ENCODE peak calls at places on chromosomes 11 and 22, in six cellular contexts. One of them, this sample, is unnamed.

GRCh38 chr11:24373516-24373915 is 123.3 kb upstream of the LUZP2 start:
- DNase-seq in fibroblast of villous mesenchyme: no peak
- DNase-seq in tibial nerve: no peak
- DNase-seq in A549: no peak
- DNase-seq in AG10803: no peak
- DNase-seq in GM23338: no peak
- DNase-seq in this sample: no peak

GRCh38 chr11:31872074-31872440 is 60.9 kb upstream of the PAX6 start:
- DNase-seq in fibroblast of villous mesenchyme: no peak
- DNase-seq in tibial nerve: no peak
- DNase-seq in A549: no peak
- DNase-seq in AG10803: no peak
- DNase-seq in GM23338: no peak
- DNase-seq in this sample: no peak

GRCh38 chr11:125262194-125262824 is 97.8 kb downstream of the PKNOX2 start:
- DNase-seq in fibroblast of villous mesenchyme: no peak
- DNase-seq in tibial nerve: peak; percentile 26
- DNase-seq in A549: no peak
- DNase-seq in AG10803: no peak
- DNase-seq in GM23338: no peak
- DNase-seq in this sample: no peak

GRCh38 chr11:8671242-8671641 is 11.2 kb downstream of the TRIM66 start:
- DNase-seq in fibroblast of villous mesenchyme: peak; percentile 87
- DNase-seq in tibial nerve: no peak
- DNase-seq in A549: peak; percentile 48
- DNase-seq in AG10803: peak; percentile 98
- DNase-seq in GM23338: peak; percentile 94
- DNase-seq in this sample: peak; percentile 90

GRCh38 chr22:22168190-22168940 is 76.2 kb upstream of the VPREB1 start:
- DNase-seq in fibroblast of villous mesenchyme: peak; percentile 39
- DNase-seq in tibial nerve: no peak
- DNase-seq in A549: peak; percentile 92
- DNase-seq in AG10803: peak; percentile 57
- DNase-seq in GM23338: peak; percentile 80
- DNase-seq in this sample: peak; percentile 4

GRCh38 chr22:22395230-22395629 is 113.3 kb downstream of the ZNF280B start:
- DNase-seq in fibroblast of villous mesenchyme: no peak
- DNase-seq in tibial nerve: no peak
- DNase-seq in A549: no peak
- DNase-seq in AG10803: no peak
- DNase-seq in GM23338: no peak
- DNase-seq in this sample: no peak

GRCh38 chr11:72015511-72016061 is 16.9 kb downstream of the IL18BP start:
- DNase-seq in fibroblast of villous mesenchyme: peak; percentile 38
- DNase-seq in tibial nerve: no peak
- DNase-seq in A549: peak; percentile 49
- DNase-seq in AG10803: no peak
- DNase-seq in GM23338: peak; percentile 50
- DNase-seq in this sample: no peak

GRCh38 chr11:115452245-115452644 is 52.0 kb downstream of the CADM1 start:
- DNase-seq in fibroblast of villous mesenchyme: peak; percentile 51
- DNase-seq in tibial nerve: no peak
- DNase-seq in A549: peak; percentile 16
- DNase-seq in AG10803: no peak
- DNase-seq in GM23338: no peak
- DNase-seq in this sample: no peak

GRCh38 chr11:41189711-41190477 is 269.6 kb downstream of the LRRC4C start:
- DNase-seq in fibroblast of villous mesenchyme: no peak
- DNase-seq in tibial nerve: no peak
- DNase-seq in A549: no peak
- DNase-seq in AG10803: no peak
- DNase-seq in GM23338: no peak
- DNase-seq in this sample: no peak

GRCh38 chr11:11279956-11280689 is 72.9 kb downstream of the CSNK2A3 start:
- DNase-seq in fibroblast of villous mesenchyme: peak; percentile 41
- DNase-seq in tibial nerve: no peak
- DNase-seq in A549: no peak
- DNase-seq in AG10803: no peak
- DNase-seq in GM23338: peak; percentile 26
- DNase-seq in this sample: no peak

GRCh38 chr22:38081941-38082828 is 1.8 kb downstream of the SLC16A8 start:
- DNase-seq in fibroblast of villous mesenchyme: no peak
- DNase-seq in tibial nerve: no peak
- DNase-seq in A549: no peak
- DNase-seq in AG10803: no peak
- DNase-seq in GM23338: peak; percentile 58
- DNase-seq in this sample: no peak

GRCh38 chr11:15850992-15851615 is 505.2 kb downstream of the SOX6 start:
- DNase-seq in fibroblast of villous mesenchyme: no peak
- DNase-seq in tibial nerve: no peak
- DNase-seq in A549: no peak
- DNase-seq in AG10803: no peak
- DNase-seq in GM23338: no peak
- DNase-seq in this sample: no peak

GRCh38 chr22:28927526-28928089 is 44.2 kb downstream of the ZNRF3 start:
- DNase-seq in fibroblast of villous mesenchyme: no peak
- DNase-seq in tibial nerve: no peak
- DNase-seq in A549: no peak
- DNase-seq in AG10803: no peak
- DNase-seq in GM23338: no peak
- DNase-seq in this sample: no peak

GRCh38 chr11:112453601-112454577 is 193.2 kb upstream of the PLET1 start:
- DNase-seq in fibroblast of villous mesenchyme: peak; percentile 44
- DNase-seq in tibial nerve: no peak
- DNase-seq in A549: peak; percentile 30
- DNase-seq in AG10803: peak; percentile 21
- DNase-seq in GM23338: peak; percentile 78
- DNase-seq in this sample: no peak

GRCh38 chr11:41377709-41378394 is 81.6 kb downstream of the LRRC4C start:
- DNase-seq in fibroblast of villous mesenchyme: no peak
- DNase-seq in tibial nerve: no peak
- DNase-seq in A549: no peak
- DNase-seq in AG10803: no peak
- DNase-seq in GM23338: no peak
- DNase-seq in this sample: no peak

DNA sequence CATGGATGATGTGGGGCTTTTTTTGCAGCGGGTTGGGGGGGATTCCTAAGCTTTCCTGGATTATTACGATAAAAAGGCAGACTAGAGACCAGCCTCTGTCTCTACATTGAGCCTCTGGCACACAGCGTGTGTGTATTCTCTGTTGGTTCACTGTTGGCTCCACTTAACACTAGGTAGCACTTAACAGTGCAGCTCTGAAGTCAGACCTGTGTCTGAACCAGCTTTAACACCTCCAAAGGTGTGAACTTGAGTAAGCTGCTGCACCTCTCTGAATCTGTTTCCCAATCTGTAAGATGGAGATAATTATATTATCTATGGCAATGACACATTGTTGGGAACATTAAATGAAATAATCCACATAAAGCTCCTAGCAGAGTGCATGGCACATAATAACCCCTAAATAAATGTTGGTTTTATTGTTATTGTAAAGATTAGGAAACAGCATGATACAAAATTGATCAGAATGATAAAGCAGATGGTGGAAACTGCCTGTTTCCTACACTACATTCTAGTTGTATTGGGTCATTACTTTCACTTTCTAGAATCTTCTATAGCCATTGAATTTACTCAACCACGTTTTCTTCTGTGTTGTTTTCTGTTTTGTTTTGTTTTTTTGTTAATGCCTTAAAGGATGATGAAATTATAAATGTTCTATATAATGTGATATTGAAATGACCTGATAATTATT is 108.4 kb downstream of the ARL14EP start:
- DNase-seq in fibroblast of villous mesenchyme: no peak
- DNase-seq in tibial nerve: no peak
- DNase-seq in A549: no peak
- DNase-seq in AG10803: no peak
- DNase-seq in GM23338: no peak
- DNase-seq in this sample: no peak
- TF ChIP-seq CTCF in fibroblast of villous mesenchyme: no peak
- TF ChIP-seq CTCF in tibial nerve: no peak
- TF ChIP-seq CTCF in A549: no peak
- TF ChIP-seq CTCF in AG10803: no peak
- TF ChIP-seq CTCF in GM23338: no peak
- TF ChIP-seq CTCF in this sample: no peak

GRCh38 chr11:7486731-7487130 is 1.4 kb downstream of the OLFML1 start:
- DNase-seq in fibroblast of villous mesenchyme: no peak
- DNase-seq in tibial nerve: no peak
- DNase-seq in A549: no peak
- DNase-seq in AG10803: peak; percentile 23
- DNase-seq in GM23338: no peak
- DNase-seq in this sample: no peak

GRCh38 chr11:7485854-7486425 is 634 bp downstream of the OLFML1 start:
- DNase-seq in fibroblast of villous mesenchyme: no peak
- DNase-seq in tibial nerve: no peak
- DNase-seq in A549: no peak
- DNase-seq in AG10803: no peak
- DNase-seq in GM23338: no peak
- DNase-seq in this sample: no peak

GRCh38 chr11:7485136-7485853 is at the start of gene OLFML1:
- DNase-seq in fibroblast of villous mesenchyme: peak; percentile 6
- DNase-seq in tibial nerve: peak; percentile 17
- DNase-seq in A549: no peak
- DNase-seq in AG10803: peak; percentile 31
- DNase-seq in GM23338: no peak
- DNase-seq in this sample: peak; percentile 23

GRCh38 chr11:7487360-7487759 is 2.1 kb downstream of the OLFML1 start:
- DNase-seq in fibroblast of villous mesenchyme: no peak
- DNase-seq in tibial nerve: no peak
- DNase-seq in A549: no peak
- DNase-seq in AG10803: no peak
- DNase-seq in GM23338: no peak
- DNase-seq in this sample: no peak

DNA sequence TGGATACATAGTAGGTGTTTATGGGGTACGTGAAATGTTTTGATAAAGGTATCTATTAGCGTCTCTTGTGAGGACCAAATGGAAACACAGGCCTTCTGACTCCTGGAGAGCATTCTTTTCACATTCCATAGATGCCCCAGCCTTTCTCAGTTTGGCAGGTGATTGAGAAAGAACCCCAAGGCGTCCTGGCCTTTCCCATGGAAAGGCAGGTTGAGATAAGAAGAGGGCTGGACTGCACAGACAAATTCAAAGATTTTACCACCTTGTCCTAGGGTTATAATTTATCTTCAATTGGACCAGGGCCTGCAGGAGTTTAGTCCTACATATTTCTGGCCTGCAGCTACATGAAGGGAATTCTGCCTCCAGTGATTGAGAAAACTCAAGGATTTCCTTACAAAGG is 661 bp upstream of the OLFML1 start:
- DNase-seq in fibroblast of villous mesenchyme: no peak
- DNase-seq in tibial nerve: no peak
- DNase-seq in A549: no peak
- DNase-seq in AG10803: no peak
- DNase-seq in GM23338: peak; percentile 64
- DNase-seq in this sample: no peak
- TF ChIP-seq CTCF in fibroblast of villous mesenchyme: no peak
- TF ChIP-seq CTCF in tibial nerve: no peak
- TF ChIP-seq CTCF in A549: no peak
- TF ChIP-seq CTCF in AG10803: no peak
- TF ChIP-seq CTCF in GM23338: no peak
- TF ChIP-seq CTCF in this sample: no peak

GRCh38 chr11:119288219-119288618 is 28.7 kb downstream of the MCAM start:
- DNase-seq in fibroblast of villous mesenchyme: no peak
- DNase-seq in tibial nerve: no peak
- DNase-seq in A549: no peak
- DNase-seq in AG10803: no peak
- DNase-seq in GM23338: no peak
- DNase-seq in this sample: no peak

GRCh38 chr11:119282495-119282894 is 34.4 kb downstream of the MCAM start:
- DNase-seq in fibroblast of villous mesenchyme: peak; percentile 89
- DNase-seq in tibial nerve: no peak
- DNase-seq in A549: no peak
- DNase-seq in AG10803: no peak
- DNase-seq in GM23338: no peak
- DNase-seq in this sample: no peak

GRCh38 chr11:119285431-119285830 is 31.5 kb downstream of the MCAM start:
- DNase-seq in fibroblast of villous mesenchyme: no peak
- DNase-seq in tibial nerve: no peak
- DNase-seq in A549: no peak
- DNase-seq in AG10803: no peak
- DNase-seq in GM23338: no peak
- DNase-seq in this sample: no peak

DNA sequence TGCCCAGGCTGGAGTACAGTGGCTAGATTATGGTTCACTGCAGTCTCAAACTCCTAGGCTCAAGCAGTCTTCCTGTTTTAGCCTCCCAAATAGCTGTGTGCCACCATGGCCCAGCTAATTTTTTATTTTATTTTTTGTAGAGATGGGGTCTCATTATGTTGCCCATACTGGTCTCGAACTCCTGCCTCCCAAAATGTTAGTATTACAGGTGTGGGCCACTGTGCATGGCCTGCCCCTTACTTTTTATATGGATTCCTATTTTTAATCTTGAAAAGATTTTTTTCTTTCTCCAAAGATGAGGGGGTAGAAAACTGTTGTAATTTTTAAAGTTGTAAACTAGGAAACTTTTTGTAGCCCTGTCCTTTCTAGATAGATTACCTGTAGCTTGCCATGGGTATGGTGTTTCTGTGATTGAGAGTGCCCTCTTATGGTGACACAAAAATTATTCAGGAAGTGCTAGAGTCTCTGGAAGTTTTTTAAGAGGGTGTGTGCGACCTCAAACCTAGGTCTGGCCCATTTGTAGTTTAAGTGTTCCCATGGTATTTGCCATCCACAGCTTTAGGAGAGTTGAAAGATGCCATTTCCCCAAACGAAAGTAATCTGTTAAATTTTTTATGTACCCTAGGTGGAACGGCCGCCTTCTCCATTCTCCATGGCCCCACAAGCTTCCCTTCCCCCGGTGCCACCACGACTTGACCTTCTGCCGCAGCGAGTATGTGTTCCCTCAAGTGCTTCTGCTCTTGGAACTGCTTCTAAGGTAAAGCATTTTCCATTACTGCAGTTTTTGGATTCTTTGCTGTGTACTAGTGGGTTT is 32.4 kb downstream of the MCAM start:
- DNase-seq in fibroblast of villous mesenchyme: peak; percentile 54
- DNase-seq in tibial nerve: no peak
- DNase-seq in A549: peak; percentile 39
- DNase-seq in AG10803: peak; percentile 45
- DNase-seq in GM23338: peak; percentile 58
- DNase-seq in this sample: peak; percentile 2
- TF ChIP-seq CTCF in fibroblast of villous mesenchyme: peak; percentile 53
- TF ChIP-seq CTCF in tibial nerve: peak; percentile 41
- TF ChIP-seq CTCF in A549: peak; percentile 51
- TF ChIP-seq CTCF in AG10803: peak; percentile 50
- TF ChIP-seq CTCF in GM23338: peak; percentile 60
- TF ChIP-seq CTCF in this sample: peak; percentile 53

GRCh38 chr11:64930346-64930745 is 5.3 kb downstream of the GPHA2 start:
- DNase-seq in fibroblast of villous mesenchyme: no peak
- DNase-seq in tibial nerve: no peak
- DNase-seq in A549: no peak
- DNase-seq in AG10803: no peak
- DNase-seq in GM23338: no peak
- DNase-seq in this sample: no peak
- TF ChIP-seq CTCF in fibroblast of villous mesenchyme: no peak
- TF ChIP-seq CTCF in tibial nerve: no peak
- TF ChIP-seq CTCF in A549: no peak
- TF ChIP-seq CTCF in AG10803: no peak
- TF ChIP-seq CTCF in GM23338: no peak
- TF ChIP-seq CTCF in this sample: no peak

GRCh38 chr22:30591588-30592359 is at the start of gene PES1:
- DNase-seq in fibroblast of villous mesenchyme: peak; percentile 99
- DNase-seq in tibial nerve: peak; percentile 83
- DNase-seq in A549: peak; percentile 98
- DNase-seq in AG10803: peak; percentile 99
- DNase-seq in GM23338: peak; percentile 100
- DNase-seq in this sample: peak; percentile 97
- TF ChIP-seq CTCF in fibroblast of villous mesenchyme: no peak
- TF ChIP-seq CTCF in tibial nerve: peak; percentile 44
- TF ChIP-seq CTCF in A549: no peak
- TF ChIP-seq CTCF in AG10803: no peak
- TF ChIP-seq CTCF in GM23338: no peak
- TF ChIP-seq CTCF in this sample: no peak

GRCh38 chr22:30667092-30667485 is 586 bp downstream of the DUSP18 start:
- DNase-seq in fibroblast of villous mesenchyme: no peak
- DNase-seq in tibial nerve: no peak
- DNase-seq in A549: no peak
- DNase-seq in AG10803: no peak
- DNase-seq in GM23338: no peak
- DNase-seq in this sample: no peak
- TF ChIP-seq CTCF in fibroblast of villous mesenchyme: no peak
- TF ChIP-seq CTCF in tibial nerve: no peak
- TF ChIP-seq CTCF in A549: no peak
- TF ChIP-seq CTCF in AG10803: no peak
- TF ChIP-seq CTCF in GM23338: no peak
- TF ChIP-seq CTCF in this sample: no peak

This sample was measured in AG09319.